ENCODE peak calls at places on chromosomes 7 and 10, in four cellular contexts. K is midbrain, N is nucleus accumbens, W is substantia nigra. E is an unnamed sample.

GRCh38 chr7:55077581-55078410 is 59.0 kb downstream of the EGFR start:
- DNase-seq in W (no peak), K (no peak), N (no peak), E (no peak)

GRCh38 chr10:121645696-121646095 is 47.5 kb upstream of the FGFR2 start:
- DNase-seq in N (no peak), W (no peak), K (no peak), E (no peak)

GRCh38 chr7:71974611-71975010 is 437.5 kb downstream of the CALN1 start:
- DNase-seq in W (peak), N (no peak), K (no peak), E (no peak)

GRCh38 chr10:98611432-98611831 is 164.7 kb upstream of the HPS1 start:
- DNase-seq in K (no peak), N (no peak), W (no peak), E (no peak)

GRCh38 chr7:44264221-44264956 is 61.0 kb downstream of the CAMK2B start:
- DNase-seq in W (no peak), K (no peak), N (no peak), E (peak)

GRCh38 chr10:129962558-129963075 is 1.5 kb downstream of the EBF3 start:
- DNase-seq in W (no peak), K (no peak), N (no peak), E (no peak)

GRCh38 chr10:131127610-131128009 is 183.9 kb downstream of the TCERG1L start:
- DNase-seq in K (no peak), W (no peak), N (no peak), E (no peak)

GRCh38 chr7:108650487-108650886 is 80.8 kb downstream of the DNAJB9 start:
- DNase-seq in N (no peak), K (no peak), W (no peak), E (no peak)

GRCh38 chr10:48659790-48660189 is 24.9 kb upstream of the WDFY4 start:
- DNase-seq in W (no peak), K (no peak), N (no peak), E (no peak)

GRCh38 chr10:46227571-46228075 is 59.2 kb upstream of the ANTXRL start:
- DNase-seq in N (no peak), W (no peak), K (no peak), E (no peak)

GRCh38 chr7:156080046-156080445 is 267.8 kb upstream of the SHH start:
- DNase-seq in K (no peak), W (no peak), N (no peak), E (no peak)

GRCh38 chr7:11328309-11328708 is 354.6 kb downstream of the PHF14 start:
- DNase-seq in K (no peak), W (no peak), N (no peak), E (no peak)

GRCh38 chr7:77687100-77687746 is 9.0 kb upstream of the RSBN1L start:
- DNase-seq in W (no peak), K (no peak), N (no peak), E (no peak)

GRCh38 chr7:131948434-131949053 is 392.1 kb upstream of the PODXL start:
- DNase-seq in W (no peak), K (no peak), N (no peak), E (no peak)

GRCh38 chr7:97024209-97025129 is at the start of gene DLX5:
- DNase-seq in W (no peak), K (no peak), N (no peak), E (peak)

GRCh38 chr7:14637968-14638367 is 264.6 kb downstream of the DGKB start:
- DNase-seq in N (no peak), W (no peak), K (no peak), E (no peak)

GRCh38 chr10:61673360-61673759 is 10.6 kb downstream of the CABCOCO1 start:
- DNase-seq in K (no peak), W (no peak), N (no peak), E (no peak)

GRCh38 chr7:120060283-120060682 is 212.7 kb upstream of the KCND2 start:
- DNase-seq in N (no peak), W (no peak), K (no peak), E (no peak)

GRCh38 chr10:94108200-94108599 is 114.5 kb downstream of the PLCE1 start:
- DNase-seq in K (no peak), W (no peak), N (no peak), E (no peak)

GRCh38 chr7:107210400-107210799 is 41.6 kb downstream of the HBP1 start:
- DNase-seq in K (no peak), N (no peak), W (no peak), E (no peak)

GRCh38 chr10:26217396-26218105 is 977 bp downstream of the GAD2 start:
- DNase-seq in K (no peak), W (no peak), N (no peak), E (no peak)

GRCh38 chr10:124005991-124006392 is 87.4 kb downstream of the CHST15 start:
- DNase-seq in N (no peak), W (no peak), K (no peak), E (no peak)

GRCh38 chr7:88109612-88110011 is 110.2 kb downstream of the SRI start:
- DNase-seq in W (no peak), N (no peak), K (no peak), E (no peak)

GRCh38 chr10:99328579-99329237 is 448 bp upstream of the CNNM1 start:
- DNase-seq in K (peak), N (no peak), W (no peak), E (peak)

GRCh38 chr7:31938650-31939049 is 131.6 kb downstream of the PDE1C start:
- DNase-seq in W (no peak), K (no peak), N (no peak), E (no peak)

GRCh38 chr10:77360835-77361234 is 276.8 kb downstream of the KCNMA1 start:
- DNase-seq in K (no peak), W (no peak), N (no peak), E (no peak)

GRCh38 chr7:35701287-35701686 is 6.4 kb upstream of the HERPUD2 start:
- DNase-seq in W (no peak), K (no peak), N (no peak), E (no peak)

GRCh38 chr10:75959209-75959608 is 527.8 kb downstream of the LRMDA start:
- DNase-seq in W (no peak), N (no peak), K (no peak), E (no peak)